ENCODE peak calls at places on chromosomes 7 and 10, in six cellular contexts. P is Kasumi-1, S is DMS79 treated with DMSO at 0.1 percent for 48 hours, I is ELR, V is body of pancreas, U is hippocampal formation. T is an unnamed sample.

GRCh38 chr10:114703377-114704125 is 45.5 kb upstream of the ABLIM1 start:
- DNase-seq in U (no peak), S (peak; percentile 3), P (peak; percentile 22), V (no peak), I (peak; percentile 49), T (no peak)

GRCh38 chr10:124677871-124678565 is 66.2 kb downstream of the FAM53B start:
- DNase-seq in P (no peak), I (no peak), V (no peak), U (no peak), S (no peak), T (no peak)

GRCh38 chr10:49297818-49298665 is 928 bp upstream of the C10orf71 start:
- DNase-seq in U (no peak), I (no peak), S (no peak), V (no peak), P (no peak), T (no peak)

GRCh38 chr10:112959207-112959838 is 9.3 kb downstream of the TCF7L2 start:
- DNase-seq in I (peak; percentile 75), S (no peak), V (no peak), U (no peak), P (no peak), T (no peak)

GRCh38 chr7:34059551-34059840 is 154.2 kb downstream of the BMPER start:
- DNase-seq in P (no peak), V (no peak), U (no peak), I (no peak), S (no peak), T (no peak)

GRCh38 chr10:124383496-124383895 is 35.2 kb downstream of the OAT start:
- DNase-seq in V (no peak), I (no peak), S (no peak), U (no peak), P (no peak), T (no peak)

GRCh38 chr10:788796-789748 is 99.6 kb upstream of the DIP2C start:
- DNase-seq in S (no peak), I (peak; percentile 55), P (peak; percentile 56), U (peak; percentile 70), V (peak; percentile 69), T (peak; percentile 57)

GRCh38 chr7:104790440-104790839 is 223.6 kb upstream of the KMT2E start:
- DNase-seq in S (no peak), U (no peak), P (no peak), I (no peak), V (no peak), T (no peak)

GRCh38 chr7:12923971-12924370 is 236.5 kb downstream of the ARL4A start:
- DNase-seq in I (peak; percentile 83), U (no peak), P (no peak), S (no peak), V (no peak), T (no peak)

GRCh38 chr10:15451137-15452094 is 80.3 kb upstream of the FAM171A1 start:
- DNase-seq in U (no peak), V (no peak), I (no peak), S (no peak), P (no peak), T (no peak)

GRCh38 chr7:27478104-27478503 is 184.6 kb downstream of the HIBADH start:
- DNase-seq in S (no peak), I (no peak), U (no peak), V (no peak), P (no peak), T (no peak)

GRCh38 chr10:15325243-15326002 is 45.7 kb downstream of the FAM171A1 start:
- DNase-seq in V (no peak), P (no peak), I (peak; percentile 90), U (no peak), S (no peak), T (no peak)

GRCh38 chr7:105600720-105601550 is 19.6 kb upstream of the EFCAB10 start:
- DNase-seq in U (no peak), I (no peak), P (no peak), S (no peak), V (no peak), T (no peak)

T was measured in pons.